ENCODE peak calls at places on chromosomes 13 and 19, in four cellular contexts. G is fibroblast of mammary gland; M is effector CD4-positive, alpha-beta T cell; F is CD4-positive, alpha-beta T cell. O is an unnamed sample.

GRCh38 chr19:29576761-29577661 is 29.1 kb upstream of the POP4 start:
- DNase-seq in G (peak; percentile 44), M (no peak), F (no peak), O (no peak)

GRCh38 chr13:98315466-98315865 is 138.4 kb upstream of the RNF113B start:
- DNase-seq in G (peak; percentile 45), M (no peak), F (no peak), O (peak; percentile 28)

GRCh38 chr13:102907886-102908515 is 62.2 kb downstream of the ERCC5 start:
- DNase-seq in G (peak; percentile 24), M (no peak), F (no peak), O (peak; percentile 22)

GRCh38 chr19:51810228-51810627 is 15.3 kb downstream of the FPR3 start:
- DNase-seq in G (peak; percentile 10), M (no peak), F (no peak), O (no peak)

GRCh38 chr13:107427531-107427930 is 787.8 kb downstream of the LIG4 start:
- DNase-seq in G (no peak), M (no peak), F (no peak), O (no peak)

GRCh38 chr19:51354742-51355148 is 11.4 kb downstream of the ETFB start:
- DNase-seq in G (no peak), M (no peak), F (no peak), O (peak; percentile 57)

GRCh38 chr19:5439452-5439851 is 15.8 kb upstream of the ZNRF4 start:
- DNase-seq in G (no peak), M (no peak), F (no peak), O (no peak)

GRCh38 chr13:99756281-99756680 is 215.3 kb downstream of the ZIC5 start:
- DNase-seq in G (no peak), M (no peak), F (no peak), O (no peak)

GRCh38 chr13:113981201-113981605 is 7.3 kb upstream of the C13orf46 start:
- DNase-seq in G (no peak), M (no peak), F (no peak), O (peak; percentile 34)

GRCh38 chr13:46146898-46147297 is 35.1 kb downstream of the LCP1 start:
- DNase-seq in G (peak; percentile 18), M (no peak), F (no peak), O (no peak)

GRCh38 chr13:29500426-29500825 is 95.1 kb downstream of the SLC7A1 start:
- DNase-seq in G (no peak), M (no peak), F (no peak), O (no peak)

GRCh38 chr19:5047251-5047935 is 78.5 kb downstream of the KDM4B start:
- DNase-seq in G (no peak), M (no peak), F (no peak), O (no peak)

GRCh38 chr19:57103573-57104277 is 16.1 kb upstream of the USP29 start:
- DNase-seq in G (peak; percentile 63), M (peak; percentile 39), F (peak; percentile 32), O (peak; percentile 62)

GRCh38 chr13:86409466-86410241 is 610.4 kb upstream of the SLITRK6 start:
- DNase-seq in G (no peak), M (no peak), F (no peak), O (no peak)

O was measured in iris pigment epithelial cell.